ENCODE peak calls at places on chromosomes 6 and 20, in eight cellular contexts. One of them, this sample, is unnamed.
A peak's percentile ranks its signal among the peaks of the same experiment; 100 is the strongest.

GRCh38 chr6:15457903-15458530 is 204.8 kb downstream of the DTNBP1 start:
- DNase-seq in breast epithelium: no peak
- DNase-seq in K562: no peak
- DNase-seq in SK-N-SH: no peak
- DNase-seq in prostate gland: no peak
- DNase-seq in upper lobe of left lung: no peak
- DNase-seq in GM23338: no peak
- DNase-seq in transverse colon: no peak
- DNase-seq in this sample: no peak

GRCh38 chr6:109834595-109835437 is 143.3 kb upstream of the GPR6 start:
- DNase-seq in breast epithelium: no peak
- DNase-seq in K562: no peak
- DNase-seq in SK-N-SH: no peak
- DNase-seq in prostate gland: no peak
- DNase-seq in upper lobe of left lung: no peak
- DNase-seq in GM23338: no peak
- DNase-seq in transverse colon: no peak
- DNase-seq in this sample: no peak

GRCh38 chr6:145423936-145424335 is 311.4 kb downstream of the EPM2A start:
- DNase-seq in breast epithelium: no peak
- DNase-seq in K562: no peak
- DNase-seq in SK-N-SH: no peak
- DNase-seq in prostate gland: peak; percentile 20
- DNase-seq in upper lobe of left lung: no peak
- DNase-seq in GM23338: no peak
- DNase-seq in transverse colon: no peak
- DNase-seq in this sample: no peak

GRCh38 chr6:62903263-62903662 is 308.0 kb upstream of the FKBP1C start:
- DNase-seq in breast epithelium: no peak
- DNase-seq in K562: no peak
- DNase-seq in SK-N-SH: no peak
- DNase-seq in prostate gland: no peak
- DNase-seq in upper lobe of left lung: no peak
- DNase-seq in GM23338: no peak
- DNase-seq in transverse colon: no peak
- DNase-seq in this sample: no peak

GRCh38 chr6:161393292-161393691 is 119.4 kb upstream of the AGPAT4 start:
- DNase-seq in breast epithelium: no peak
- DNase-seq in K562: no peak
- DNase-seq in SK-N-SH: no peak
- DNase-seq in prostate gland: no peak
- DNase-seq in upper lobe of left lung: no peak
- DNase-seq in GM23338: no peak
- DNase-seq in transverse colon: no peak
- DNase-seq in this sample: no peak

GRCh38 chr20:59446361-59446760 is 145.9 kb downstream of the EDN3 start:
- DNase-seq in breast epithelium: no peak
- DNase-seq in K562: no peak
- DNase-seq in SK-N-SH: no peak
- DNase-seq in prostate gland: no peak
- DNase-seq in upper lobe of left lung: no peak
- DNase-seq in GM23338: no peak
- DNase-seq in transverse colon: no peak
- DNase-seq in this sample: no peak

GRCh38 chr20:53897884-53898557 is 172.4 kb downstream of the BCAS1 start:
- DNase-seq in breast epithelium: no peak
- DNase-seq in K562: no peak
- DNase-seq in SK-N-SH: no peak
- DNase-seq in prostate gland: no peak
- DNase-seq in upper lobe of left lung: no peak
- DNase-seq in GM23338: no peak
- DNase-seq in transverse colon: no peak
- DNase-seq in this sample: peak; percentile 35

GRCh38 chr20:50813101-50813643 is 18.3 kb downstream of the BCAS4 start:
- DNase-seq in breast epithelium: no peak
- DNase-seq in K562: no peak
- DNase-seq in SK-N-SH: no peak
- DNase-seq in prostate gland: no peak
- DNase-seq in upper lobe of left lung: no peak
- DNase-seq in GM23338: no peak
- DNase-seq in transverse colon: no peak
- DNase-seq in this sample: no peak

GRCh38 chr6:85620308-85620707 is 22.4 kb downstream of the SYNCRIP start:
- DNase-seq in breast epithelium: no peak
- DNase-seq in K562: no peak
- DNase-seq in SK-N-SH: no peak
- DNase-seq in prostate gland: no peak
- DNase-seq in upper lobe of left lung: no peak
- DNase-seq in GM23338: no peak
- DNase-seq in transverse colon: no peak
- DNase-seq in this sample: no peak

GRCh38 chr6:146542881-146543210 is 787 bp upstream of the RAB32 start:
- DNase-seq in breast epithelium: no peak
- DNase-seq in K562: no peak
- DNase-seq in SK-N-SH: no peak
- DNase-seq in prostate gland: no peak
- DNase-seq in upper lobe of left lung: no peak
- DNase-seq in GM23338: no peak
- DNase-seq in transverse colon: no peak
- DNase-seq in this sample: no peak

GRCh38 chr20:45406260-45407066 is 1.6 kb upstream of the DBNDD2 start:
- DNase-seq in breast epithelium: peak; percentile 78
- DNase-seq in K562: peak; percentile 71
- DNase-seq in SK-N-SH: peak; percentile 80
- DNase-seq in prostate gland: peak; percentile 63
- DNase-seq in upper lobe of left lung: peak; percentile 73
- DNase-seq in GM23338: peak; percentile 85
- DNase-seq in transverse colon: peak; percentile 84
- DNase-seq in this sample: peak; percentile 71

GRCh38 chr20:45407067-45407745 is 883 bp upstream of the DBNDD2 start:
- DNase-seq in breast epithelium: no peak
- DNase-seq in K562: peak; percentile 34
- DNase-seq in SK-N-SH: peak; percentile 65
- DNase-seq in prostate gland: no peak
- DNase-seq in upper lobe of left lung: peak; percentile 50
- DNase-seq in GM23338: peak; percentile 66
- DNase-seq in transverse colon: peak; percentile 58
- DNase-seq in this sample: peak; percentile 39

GRCh38 chr20:45407783-45408645 is at the start of gene DBNDD2:
- DNase-seq in breast epithelium: no peak
- DNase-seq in K562: no peak
- DNase-seq in SK-N-SH: peak; percentile 24
- DNase-seq in prostate gland: no peak
- DNase-seq in upper lobe of left lung: no peak
- DNase-seq in GM23338: no peak
- DNase-seq in transverse colon: no peak
- DNase-seq in this sample: no peak

GRCh38 chr20:45404438-45404837 is 3.7 kb upstream of the DBNDD2 start:
- DNase-seq in breast epithelium: no peak
- DNase-seq in K562: no peak
- DNase-seq in SK-N-SH: no peak
- DNase-seq in prostate gland: no peak
- DNase-seq in upper lobe of left lung: no peak
- DNase-seq in GM23338: no peak
- DNase-seq in transverse colon: no peak
- DNase-seq in this sample: no peak

DNA sequence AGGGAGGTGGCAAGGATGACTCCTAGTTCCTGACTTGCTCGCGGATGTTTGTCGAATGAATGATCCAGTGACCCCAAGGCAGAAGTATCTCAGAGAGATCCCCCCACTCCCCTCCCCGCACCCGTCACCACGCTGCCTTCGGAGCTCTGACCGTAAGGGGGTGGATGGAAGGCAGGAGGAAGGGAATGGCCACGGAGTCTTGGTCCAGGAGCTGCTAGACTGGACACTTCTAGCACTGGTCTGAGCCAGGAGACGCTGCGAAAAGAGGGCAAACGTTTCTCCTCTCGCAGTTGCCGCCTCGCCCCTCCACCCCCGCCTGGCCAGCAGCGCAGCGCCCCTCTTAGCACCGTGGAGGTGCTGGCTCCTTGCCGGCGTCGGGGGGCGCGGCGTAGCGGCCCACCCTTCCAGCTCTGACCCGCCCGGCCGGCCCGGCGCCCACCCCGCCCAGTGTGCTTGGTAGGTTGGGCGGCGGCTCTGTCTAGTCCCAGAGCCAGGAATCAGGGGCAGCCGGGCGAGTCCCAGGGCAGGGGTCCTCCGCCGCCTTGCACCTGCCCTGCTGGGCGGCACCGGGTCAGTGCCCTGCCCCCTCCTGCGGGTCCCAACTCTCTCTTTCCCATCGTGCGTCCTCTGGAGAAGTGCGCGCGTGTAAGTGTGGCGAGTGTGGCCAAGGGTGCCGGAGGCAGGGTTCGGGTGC is 2.4 kb upstream of the DBNDD2 start:
- DNase-seq in breast epithelium: no peak
- DNase-seq in K562: peak; percentile 30
- DNase-seq in SK-N-SH: peak; percentile 75
- DNase-seq in prostate gland: no peak
- DNase-seq in upper lobe of left lung: no peak
- DNase-seq in GM23338: peak; percentile 67
- DNase-seq in transverse colon: peak; percentile 66
- DNase-seq in this sample: no peak
- TF ChIP-seq POLR2AphosphoS5 in breast epithelium: peak; percentile 3
- TF ChIP-seq POLR2AphosphoS5 in K562: no peak
- TF ChIP-seq POLR2AphosphoS5 in SK-N-SH: no peak
- TF ChIP-seq POLR2AphosphoS5 in prostate gland: no peak
- TF ChIP-seq POLR2AphosphoS5 in upper lobe of left lung: no peak
- TF ChIP-seq POLR2AphosphoS5 in GM23338: no peak
- TF ChIP-seq POLR2AphosphoS5 in transverse colon: peak; percentile 46
- TF ChIP-seq POLR2AphosphoS5 in this sample: no peak

GRCh38 chr20:46401478-46401860 is 4.9 kb downstream of the ELMO2 start:
- DNase-seq in breast epithelium: no peak
- DNase-seq in K562: no peak
- DNase-seq in SK-N-SH: no peak
- DNase-seq in prostate gland: no peak
- DNase-seq in upper lobe of left lung: no peak
- DNase-seq in GM23338: no peak
- DNase-seq in transverse colon: no peak
- DNase-seq in this sample: no peak

GRCh38 chr20:46400828-46401477 is 5.5 kb downstream of the ELMO2 start:
- DNase-seq in breast epithelium: no peak
- DNase-seq in K562: no peak
- DNase-seq in SK-N-SH: no peak
- DNase-seq in prostate gland: no peak
- DNase-seq in upper lobe of left lung: no peak
- DNase-seq in GM23338: peak; percentile 77
- DNase-seq in transverse colon: no peak
- DNase-seq in this sample: no peak

GRCh38 chr20:46399401-46399800 is 7.0 kb downstream of the ELMO2 start:
- DNase-seq in breast epithelium: no peak
- DNase-seq in K562: no peak
- DNase-seq in SK-N-SH: no peak
- DNase-seq in prostate gland: peak; percentile 54
- DNase-seq in upper lobe of left lung: peak; percentile 33
- DNase-seq in GM23338: no peak
- DNase-seq in transverse colon: no peak
- DNase-seq in this sample: no peak

GRCh38 chr20:46400253-46400652 is 6.2 kb downstream of the ELMO2 start:
- DNase-seq in breast epithelium: no peak
- DNase-seq in K562: no peak
- DNase-seq in SK-N-SH: no peak
- DNase-seq in prostate gland: no peak
- DNase-seq in upper lobe of left lung: peak; percentile 69
- DNase-seq in GM23338: no peak
- DNase-seq in transverse colon: no peak
- DNase-seq in this sample: no peak

GRCh38 chr20:46398963-46399362 is 7.5 kb downstream of the ELMO2 start:
- DNase-seq in breast epithelium: no peak
- DNase-seq in K562: no peak
- DNase-seq in SK-N-SH: no peak
- DNase-seq in prostate gland: no peak
- DNase-seq in upper lobe of left lung: no peak
- DNase-seq in GM23338: no peak
- DNase-seq in transverse colon: no peak
- DNase-seq in this sample: no peak
- H3K4me1 ChIP-seq in breast epithelium: peaks cover 30% of the 10 kb centered on the region
- H3K4me1 ChIP-seq in K562: peaks cover 8% of the 10 kb centered on the region
- H3K4me1 ChIP-seq in SK-N-SH: peaks cover 13% of the 10 kb centered on the region
- H3K4me1 ChIP-seq in prostate gland: peaks cover 44% of the 10 kb centered on the region
- H3K4me1 ChIP-seq in upper lobe of left lung: peaks cover 73% of the 10 kb centered on the region
- H3K4me1 ChIP-seq in GM23338: peaks cover 20% of the 10 kb centered on the region
- H3K4me1 ChIP-seq in transverse colon: peaks cover 35% of the 10 kb centered on the region
- H3K4me1 ChIP-seq in this sample: peaks cover 70% of the 10 kb centered on the region

GRCh38 chr6:137286926-137287325 is 67.7 kb upstream of the IFNGR1 start:
- DNase-seq in breast epithelium: no peak
- DNase-seq in K562: no peak
- DNase-seq in SK-N-SH: no peak
- DNase-seq in prostate gland: no peak
- DNase-seq in upper lobe of left lung: no peak
- DNase-seq in GM23338: no peak
- DNase-seq in transverse colon: no peak
- DNase-seq in this sample: no peak

GRCh38 chr6:137283080-137283479 is 63.9 kb upstream of the IFNGR1 start:
- DNase-seq in breast epithelium: no peak
- DNase-seq in K562: no peak
- DNase-seq in SK-N-SH: no peak
- DNase-seq in prostate gland: no peak
- DNase-seq in upper lobe of left lung: no peak
- DNase-seq in GM23338: no peak
- DNase-seq in transverse colon: no peak
- DNase-seq in this sample: no peak

GRCh38 chr6:137282253-137282652 is 63.1 kb upstream of the IFNGR1 start:
- DNase-seq in breast epithelium: no peak
- DNase-seq in K562: no peak
- DNase-seq in SK-N-SH: no peak
- DNase-seq in prostate gland: no peak
- DNase-seq in upper lobe of left lung: peak; percentile 33
- DNase-seq in GM23338: no peak
- DNase-seq in transverse colon: no peak
- DNase-seq in this sample: no peak

GRCh38 chr6:137283940-137284910 is 65.0 kb upstream of the IFNGR1 start:
- DNase-seq in breast epithelium: no peak
- DNase-seq in K562: no peak
- DNase-seq in SK-N-SH: no peak
- DNase-seq in prostate gland: no peak
- DNase-seq in upper lobe of left lung: no peak
- DNase-seq in GM23338: no peak
- DNase-seq in transverse colon: no peak
- DNase-seq in this sample: no peak

DNA sequence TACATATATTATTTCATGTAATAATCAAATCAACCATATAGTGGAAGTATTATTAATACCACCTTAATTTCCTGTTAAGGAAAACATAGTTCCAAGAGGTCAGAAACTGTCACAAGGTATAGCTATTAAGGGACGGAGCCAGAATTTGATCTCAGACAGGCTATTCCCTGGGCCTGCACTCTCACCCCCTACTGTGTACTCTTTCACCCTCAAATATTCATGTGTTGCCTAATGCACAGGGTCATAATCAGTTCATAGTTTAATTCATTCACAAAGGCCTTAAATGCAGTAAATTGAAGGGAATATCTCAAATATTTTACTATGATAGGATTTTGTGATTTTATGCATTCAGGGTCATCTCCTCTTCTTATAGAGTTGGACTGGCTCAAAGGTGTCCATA is 67.2 kb upstream of the IFNGR1 start:
- DNase-seq in breast epithelium: no peak
- DNase-seq in K562: no peak
- DNase-seq in SK-N-SH: no peak
- DNase-seq in prostate gland: no peak
- DNase-seq in upper lobe of left lung: no peak
- DNase-seq in GM23338: no peak
- DNase-seq in transverse colon: no peak
- DNase-seq in this sample: no peak
- TF ChIP-seq POLR2AphosphoS5 in breast epithelium: no peak
- TF ChIP-seq POLR2AphosphoS5 in K562: no peak
- TF ChIP-seq POLR2AphosphoS5 in SK-N-SH: no peak
- TF ChIP-seq POLR2AphosphoS5 in prostate gland: no peak
- TF ChIP-seq POLR2AphosphoS5 in upper lobe of left lung: no peak
- TF ChIP-seq POLR2AphosphoS5 in GM23338: no peak
- TF ChIP-seq POLR2AphosphoS5 in transverse colon: no peak
- TF ChIP-seq POLR2AphosphoS5 in this sample: no peak

GRCh38 chr6:44050872-44051421 is 76.3 kb downstream of the MRPL14 start:
- DNase-seq in breast epithelium: no peak
- DNase-seq in K562: no peak
- DNase-seq in SK-N-SH: peak; percentile 87
- DNase-seq in prostate gland: no peak
- DNase-seq in upper lobe of left lung: no peak
- DNase-seq in GM23338: no peak
- DNase-seq in transverse colon: peak; percentile 8
- DNase-seq in this sample: no peak
- H3K4me1 ChIP-seq in breast epithelium: peaks cover 42% of the 10 kb centered on the region
- H3K4me1 ChIP-seq in K562: peaks cover 17% of the 10 kb centered on the region
- H3K4me1 ChIP-seq in SK-N-SH: peaks cover 53% of the 10 kb centered on the region
- H3K4me1 ChIP-seq in prostate gland: peaks cover 8% of the 10 kb centered on the region
- H3K4me1 ChIP-seq in upper lobe of left lung: no peaks in the 10 kb centered on the region
- H3K4me1 ChIP-seq in GM23338: no peaks in the 10 kb centered on the region
- H3K4me1 ChIP-seq in transverse colon: peaks cover 36% of the 10 kb centered on the region
- H3K4me1 ChIP-seq in this sample: peaks cover 32% of the 10 kb centered on the region